ENCODE peak calls at places on chromosomes 6 and 20, in five cellular contexts. Q is omental fat pad, V is astrocyte of the spinal cord, E is endothelial cell, M is H9. X is an unnamed sample.
A peak's percentile ranks its signal among the peaks of the same experiment; 100 is the strongest.

GRCh38 chr20:44689809-44690208 is 25.4 kb upstream of the CCN5 start:
- DNase-seq in Q (no peak), V (no peak), E (no peak), M (no peak), X (no peak)

GRCh38 chr6:168355716-168356522 is 36.3 kb upstream of the DACT2 start:
- DNase-seq in Q (no peak), V (no peak), E (peak; percentile 79), M (peak; percentile 57), X (peak; percentile 77)

GRCh38 chr6:89297695-89298351 is 17.3 kb downstream of the GABRR2 start:
- DNase-seq in Q (peak; percentile 49), V (peak; percentile 94), E (no peak), M (no peak), X (peak; percentile 90)

GRCh38 chr6:39289490-39289889 is 24.7 kb downstream of the KCNK17 start:
- DNase-seq in Q (no peak), V (no peak), E (no peak), M (no peak), X (no peak)

GRCh38 chr6:41784581-41785171 is 2.8 kb upstream of the TOMM6 start:
- DNase-seq in Q (no peak), V (no peak), E (no peak), M (no peak), X (peak; percentile 33)

GRCh38 chr6:123747515-123747914 is 56.1 kb upstream of the NKAIN2 start:
- DNase-seq in Q (no peak), V (no peak), E (no peak), M (no peak), X (no peak)

GRCh38 chr6:163825033-163825432 is 410.5 kb downstream of the QKI start:
- DNase-seq in Q (no peak), V (peak; percentile 80), E (no peak), M (no peak), X (peak; percentile 7)

GRCh38 chr6:4460595-4461475 is 315.4 kb upstream of the CDYL start:
- DNase-seq in Q (no peak), V (peak; percentile 47), E (no peak), M (no peak), X (no peak)

GRCh38 chr6:21773199-21773974 is 179.8 kb downstream of the SOX4 start:
- DNase-seq in Q (no peak), V (no peak), E (no peak), M (no peak), X (no peak)

GRCh38 chr20:2707353-2708072 is 14.9 kb downstream of the EBF4 start:
- DNase-seq in Q (no peak), V (no peak), E (no peak), M (no peak), X (no peak)

GRCh38 chr20:6140947-6141346 is 18.1 kb upstream of the FERMT1 start:
- DNase-seq in Q (no peak), V (no peak), E (no peak), M (no peak), X (peak; percentile 3)

GRCh38 chr6:7471171-7471570 is 70.3 kb upstream of the DSP start:
- DNase-seq in Q (no peak), V (no peak), E (no peak), M (no peak), X (no peak)

GRCh38 chr6:21935561-21936028 is 342.0 kb downstream of the SOX4 start:
- DNase-seq in Q (no peak), V (peak; percentile 52), E (no peak), M (peak; percentile 64), X (peak; percentile 50)

GRCh38 chr20:41643504-41643938 is 25.3 kb upstream of the CHD6 start:
- DNase-seq in Q (no peak), V (peak; percentile 37), E (no peak), M (peak; percentile 51), X (peak; percentile 83)

GRCh38 chr20:53859684-53860083 is 210.7 kb downstream of the BCAS1 start:
- DNase-seq in Q (no peak), V (no peak), E (no peak), M (no peak), X (no peak)

GRCh38 chr20:21901470-21902275 is 196.2 kb downstream of the PAX1 start:
- DNase-seq in Q (peak; percentile 29), V (no peak), E (no peak), M (no peak), X (no peak)

GRCh38 chr20:48115511-48115910 is 330.2 kb upstream of the SULF2 start:
- DNase-seq in Q (no peak), V (no peak), E (no peak), M (no peak), X (no peak)

GRCh38 chr6:44039191-44039719 is 88.0 kb downstream of the MRPL14 start:
- DNase-seq in Q (no peak), V (no peak), E (no peak), M (no peak), X (peak; percentile 50)

GRCh38 chr20:668050-668449 is 7.6 kb downstream of the SCRT2 start:
- DNase-seq in Q (no peak), V (no peak), E (no peak), M (no peak), X (no peak)

GRCh38 chr20:61797200-61797599 is 268.5 kb downstream of the TAF4 start:
- DNase-seq in Q (no peak), V (peak; percentile 22), E (no peak), M (no peak), X (no peak)

GRCh38 chr20:40997116-40997515 is 31.5 kb upstream of the TOP1 start:
- DNase-seq in Q (no peak), V (peak; percentile 36), E (no peak), M (peak; percentile 81), X (no peak)

GRCh38 chr6:35496851-35497570 is at the start of gene TEAD3:
- DNase-seq in Q (no peak), V (peak; percentile 47), E (peak; percentile 64), M (peak; percentile 82), X (peak; percentile 84)
- TF ChIP-seq CTCF in Q (no peak), V (peak; percentile 12), E (no peak), M (peak; percentile 39), X (no peak)

DNA sequence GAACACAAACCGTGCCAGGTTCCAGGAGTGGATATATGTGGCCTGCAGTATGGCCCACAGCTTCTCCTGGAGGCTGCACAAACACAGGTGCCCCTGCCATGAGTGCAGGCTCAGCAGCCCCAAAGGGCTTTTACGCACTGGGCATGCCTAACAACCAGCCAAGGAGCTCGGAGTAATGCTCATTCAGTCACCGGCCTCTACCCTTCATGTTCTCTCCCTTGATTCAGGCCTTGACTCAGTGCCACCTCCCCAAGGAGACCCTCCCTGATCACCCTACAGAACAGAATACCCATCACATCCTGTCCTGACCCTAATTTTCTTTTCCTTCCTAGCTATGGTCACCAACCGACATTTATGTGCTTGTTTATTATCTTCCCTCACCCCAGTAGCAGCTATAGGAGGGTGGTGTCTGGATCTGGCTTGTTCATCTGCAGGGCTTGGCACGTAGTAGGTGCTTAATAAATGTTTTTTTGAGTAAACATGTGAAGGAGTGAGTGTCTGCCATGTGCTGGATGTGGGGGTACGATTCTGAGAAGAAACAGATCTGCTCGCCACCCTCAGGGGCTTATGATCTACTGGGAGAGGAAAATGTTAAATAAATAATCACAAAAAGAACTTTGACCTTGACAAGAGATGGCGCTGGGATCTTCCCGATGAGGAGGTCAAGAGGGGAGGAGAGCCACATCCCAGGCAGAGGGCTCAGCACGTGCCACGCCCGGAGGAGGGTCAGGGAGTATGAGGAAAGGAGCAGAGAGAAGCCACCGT is 9.2 kb downstream of the PXMP4 start:
- DNase-seq in Q (no peak), V (no peak), E (no peak), M (no peak), X (no peak)
- TF ChIP-seq CTCF in Q (no peak), V (no peak), E (no peak), M (no peak), X (no peak)

GRCh38 chr20:62900692-62901584 is 25.4 kb downstream of the DIDO1 start:
- DNase-seq in Q (no peak), V (no peak), E (peak; percentile 43), M (no peak), X (peak; percentile 72)
- TF ChIP-seq CTCF in Q (no peak), V (no peak), E (no peak), M (no peak), X (no peak)

GRCh38 chr6:134435814-134436280 is 117.9 kb upstream of the SGK1 start:
- DNase-seq in Q (no peak), V (no peak), E (no peak), M (no peak), X (no peak)

GRCh38 chr6:134436950-134437349 is 119.0 kb upstream of the SGK1 start:
- DNase-seq in Q (no peak), V (peak; percentile 64), E (no peak), M (no peak), X (no peak)

GRCh38 chr6:134436281-134436815 is 118.4 kb upstream of the SGK1 start:
- DNase-seq in Q (peak; percentile 31), V (peak; percentile 97), E (no peak), M (no peak), X (peak; percentile 60)

GRCh38 chr6:134438825-134439224 is 120.9 kb upstream of the SGK1 start:
- DNase-seq in Q (no peak), V (no peak), E (no peak), M (no peak), X (no peak)

GRCh38 chr6:134437376-134437775 is 119.5 kb upstream of the SGK1 start:
- DNase-seq in Q (no peak), V (peak; percentile 58), E (no peak), M (no peak), X (no peak)
- TF ChIP-seq CTCF in Q (no peak), V (no peak), E (no peak), M (no peak), X (no peak)

GRCh38 chr6:74343804-74344203 is 647.8 kb downstream of the CD109 start:
- DNase-seq in Q (no peak), V (peak; percentile 10), E (no peak), M (no peak), X (no peak)
- TF ChIP-seq CTCF in Q (no peak), V (peak; percentile 23), E (no peak), M (peak; percentile 36), X (peak; percentile 32)

DNA sequence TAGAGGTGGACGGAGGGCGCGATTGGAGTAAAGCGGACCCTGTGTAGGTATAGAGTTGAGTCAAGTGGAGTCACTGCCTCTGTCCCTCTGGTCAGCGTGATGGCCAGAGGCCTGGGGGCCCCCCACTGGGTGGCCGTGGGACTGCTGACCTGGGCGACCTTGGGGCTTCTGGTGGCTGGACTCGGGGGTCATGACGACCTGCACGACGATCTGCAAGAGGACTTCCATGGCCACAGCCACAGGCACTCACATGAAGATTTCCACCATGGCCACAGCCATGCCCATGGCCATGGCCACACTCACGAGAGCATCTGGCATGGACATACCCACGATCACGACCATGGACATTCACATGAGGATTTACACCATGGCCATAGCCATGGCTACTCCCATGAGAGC is 479 bp downstream of the SLC39A7 start:
- DNase-seq in Q (no peak), V (no peak), E (no peak), M (no peak), X (peak; percentile 31)
- TF ChIP-seq CTCF in Q (no peak), V (no peak), E (no peak), M (no peak), X (no peak)